ENCODE peak calls at places on chromosomes 13 and 19, in nine cellular contexts. B is Calu3, I is AG08396, N is choroid plexus epithelial cell, R is NCI-H2107, M is HS-5, Z is activated B cell treated with CpG ODN at 0.5 μM for 24 hours, J is WTC11, Q is tibial nerve. H is an unnamed sample.
A peak's percentile ranks its signal among the peaks of the same experiment; 100 is the strongest.

GRCh38 chr13:60453490-60453889 is 56.5 kb downstream of the TDRD3 start:
- DNase-seq in Z (no peak), J (no peak), N (peak; percentile 64), B (no peak), Q (no peak), R (no peak), I (no peak), M (no peak), H (peak; percentile 8)

GRCh38 chr19:8571006-8571411 is 6.2 kb downstream of the MYO1F start:
- DNase-seq in J (no peak), Z (no peak), B (peak; percentile 6), R (no peak), M (no peak), Q (no peak), I (peak; percentile 71), N (peak; percentile 73), H (peak; percentile 86)

GRCh38 chr19:48448563-48448962 is 2.8 kb downstream of the GRWD1 start:
- DNase-seq in I (no peak), B (no peak), N (no peak), M (no peak), J (no peak), Z (no peak), Q (no peak), R (no peak), H (no peak)

GRCh38 chr13:94557836-94558235 is 38.1 kb downstream of the TGDS start:
- DNase-seq in B (no peak), Z (no peak), R (no peak), J (no peak), N (no peak), Q (no peak), M (no peak), I (no peak), H (no peak)

GRCh38 chr13:93690139-93690538 is 463.5 kb downstream of the GPC6 start:
- DNase-seq in R (no peak), M (no peak), Z (no peak), J (no peak), B (no peak), Q (peak; percentile 18), I (peak; percentile 5), N (peak; percentile 49), H (peak; percentile 34)

GRCh38 chr13:30255696-30256095 is 51.7 kb downstream of the KATNAL1 start:
- DNase-seq in N (no peak), B (no peak), Q (no peak), R (no peak), J (no peak), M (no peak), I (no peak), Z (no peak), H (peak; percentile 16)

GRCh38 chr19:45528744-45529453 is 21.6 kb downstream of the VASP start:
- DNase-seq in Z (no peak), M (no peak), R (no peak), Q (no peak), N (peak; percentile 51), I (no peak), B (peak; percentile 51), J (peak; percentile 91), H (no peak)

GRCh38 chr13:85080726-85081125 is 718.5 kb downstream of the SLITRK6 start:
- DNase-seq in Z (no peak), R (no peak), I (no peak), N (no peak), Q (no peak), M (no peak), B (no peak), J (no peak), H (no peak)

GRCh38 chr19:51799998-51800848 is 5.3 kb downstream of the FPR3 start:
- DNase-seq in B (no peak), I (no peak), N (peak; percentile 96), Q (no peak), R (no peak), Z (no peak), M (no peak), J (no peak), H (peak; percentile 34)

GRCh38 chr19:6393982-6394412 is 1.0 kb upstream of the GTF2F1 start:
- DNase-seq in B (no peak), M (no peak), J (no peak), N (no peak), Z (no peak), Q (no peak), R (no peak), I (no peak), H (no peak)

GRCh38 chr19:38739440-38740251 is 4.6 kb downstream of the CAPN12 start:
- DNase-seq in Q (no peak), R (no peak), Z (no peak), J (no peak), I (no peak), N (no peak), B (no peak), M (no peak), H (peak; percentile 14)